ENCODE peak calls at places on chromosomes 13 and 19, in four cellular contexts. J is thoracic aorta, N is fibroblast of lung, M is RPMI7951. A is an unnamed sample.

GRCh38 chr13:97194473-97194872 is 27.7 kb upstream of the MBNL2 start:
- DNase-seq in J (no peak), M (peak), N (peak), A (no peak)

GRCh38 chr13:55497486-55497885 is 1643.2 kb upstream of the PRR20A start:
- DNase-seq in J (no peak), N (no peak), M (peak), A (no peak)

GRCh38 chr19:11375143-11375948 is 880 bp downstream of the SWSAP1 start:
- DNase-seq in J (no peak), N (no peak), M (no peak), A (no peak)

GRCh38 chr13:101941095-101941777 is 460.6 kb downstream of the FGF14 start:
- DNase-seq in J (no peak), N (peak), M (peak), A (no peak)

GRCh38 chr13:62185631-62186256 is 770.1 kb upstream of the PCDH20 start:
- DNase-seq in M (no peak), J (no peak), N (no peak), A (no peak)

GRCh38 chr19:3125900-3126524 is 9.8 kb upstream of the GNA15 start:
- DNase-seq in J (no peak), N (peak), M (peak), A (no peak)

GRCh38 chr19:8938576-8938975 is 71.6 kb downstream of the MUC16 start:
- DNase-seq in J (no peak), N (no peak), M (no peak), A (no peak)

GRCh38 chr13:90447735-90448103 is 899.8 kb upstream of the MIR17HG start:
- DNase-seq in J (no peak), M (peak), N (peak), A (no peak)

GRCh38 chr19:49403404-49404187 is 15.5 kb downstream of the KASH5 start:
- DNase-seq in J (no peak), M (no peak), N (peak), A (no peak)

GRCh38 chr13:26184791-26185250 is 37.3 kb downstream of the RNF6 start:
- DNase-seq in N (peak), J (no peak), M (peak), A (peak)

GRCh38 chr13:101785858-101786257 is 333.4 kb downstream of the ITGBL1 start:
- DNase-seq in M (peak), J (no peak), N (peak), A (no peak)

GRCh38 chr19:16579381-16579780 is 7.2 kb upstream of the SLC35E1 start:
- DNase-seq in N (no peak), M (no peak), J (no peak), A (no peak)

GRCh38 chr13:39567569-39567968 is 35.4 kb downstream of the LHFPL6 start:
- DNase-seq in J (no peak), M (peak), N (no peak), A (no peak)

GRCh38 chr13:50396001-50396400 is 380.8 kb downstream of the KCNRG start:
- DNase-seq in M (no peak), J (no peak), N (peak), A (no peak)

GRCh38 chr19:42198676-42199439 is 18.6 kb downstream of the DEDD2 start:
- DNase-seq in M (no peak), N (no peak), J (no peak), A (no peak)

GRCh38 chr19:44635581-44636438 is 7.9 kb upstream of the PVR start:
- DNase-seq in J (no peak), M (peak), N (peak), A (no peak)

GRCh38 chr19:48873476-48874308 is 1.5 kb downstream of the PPP1R15A start:
- DNase-seq in N (no peak), M (no peak), J (no peak), A (no peak)

GRCh38 chr13:42377640-42378382 is 105.9 kb downstream of the AKAP11 start:
- DNase-seq in M (peak), J (no peak), N (no peak), A (no peak)

GRCh38 chr19:55406869-55407624 is 541 bp downstream of the UBE2S start:
- DNase-seq in N (no peak), M (no peak), J (no peak), A (no peak)

GRCh38 chr19:40279761-40280607 is 5.2 kb downstream of the AKT2 start:
- DNase-seq in M (no peak), J (no peak), N (no peak), A (no peak)

GRCh38 chr13:109055850-109056249 is 426.4 kb downstream of the MYO16 start:
- DNase-seq in N (no peak), J (no peak), M (no peak), A (no peak)

GRCh38 chr19:41426952-41427646 is at the start of gene B3GNT8:
- DNase-seq in M (no peak), N (peak), J (peak), A (no peak)

GRCh38 chr19:3932931-3933810 is at the start of gene NMRK2:
- DNase-seq in N (no peak), J (no peak), M (no peak), A (no peak)

GRCh38 chr19:44718441-44719261 is 19.7 kb downstream of the CEACAM16 start:
- DNase-seq in M (peak), N (peak), J (peak), A (no peak)

GRCh38 chr13:45907501-45907900 is 55.9 kb upstream of the SIAH3 start:
- DNase-seq in N (no peak), J (no peak), M (no peak), A (no peak)

GRCh38 chr13:76632388-76633044 is 253.7 kb downstream of the KCTD12 start:
- DNase-seq in J (no peak), M (no peak), N (no peak), A (no peak)

GRCh38 chr19:44003461-44004134 is 841 bp downstream of the ZNF230 start:
- DNase-seq in N (peak), J (no peak), M (peak), A (no peak)

GRCh38 chr19:51687791-51688664 is 5.1 kb upstream of the SPACA6 start:
- DNase-seq in J (peak), M (peak), N (peak), A (no peak)

GRCh38 chr19:3670796-3671679 is 29.2 kb downstream of the PIP5K1C start:
- DNase-seq in N (peak), J (peak), M (no peak), A (no peak)

GRCh38 chr13:26601669-26602068 is 44.2 kb downstream of the WASF3 start:
- DNase-seq in N (peak), J (no peak), M (peak), A (no peak)

GRCh38 chr13:51419015-51419636 is 33.7 kb downstream of the INTS6 start:
- DNase-seq in J (no peak), M (no peak), N (no peak), A (no peak)

GRCh38 chr19:35299523-35300339 is 7.8 kb downstream of the MAG start:
- DNase-seq in J (no peak), N (no peak), M (no peak), A (no peak)

A was measured in cerebellar nuclear complex.